ENCODE peak calls at places on chromosomes 4 and X, in four cellular contexts. M is thoracic aorta, D is adrenal gland, G is astrocyte. E is an unnamed sample.

GRCh38 chrX:110210417-110211139 is 107.3 kb downstream of the AMMECR1 start:
- DNase-seq in M (no peak), G (peak), D (no peak), E (no peak)

GRCh38 chr4:24282446-24282845 is 301.9 kb downstream of the DHX15 start:
- DNase-seq in G (no peak), M (no peak), D (no peak), E (no peak)

GRCh38 chr4:7879127-7879526 is 60.5 kb downstream of the AFAP1 start:
- DNase-seq in M (no peak), D (peak), G (no peak), E (no peak)

GRCh38 chr4:55475394-55476243 is 71.1 kb downstream of the CLOCK start:
- DNase-seq in D (no peak), G (peak), M (no peak), E (no peak)

GRCh38 chr4:39548425-39549067 is 21.3 kb upstream of the UGDH start:
- DNase-seq in M (no peak), D (no peak), G (peak), E (no peak)

GRCh38 chr4:118682928-118683327 is 2.3 kb upstream of the METTL14 start:
- DNase-seq in D (no peak), M (no peak), G (no peak), E (no peak)

GRCh38 chrX:9249452-9249851 is 215.4 kb upstream of the TBL1X start:
- DNase-seq in D (no peak), G (no peak), M (no peak), E (no peak)

GRCh38 chr4:17717301-17717700 is 64.1 kb downstream of the FAM184B start:
- DNase-seq in G (no peak), M (no peak), D (no peak), E (no peak)

GRCh38 chr4:55725057-55725456 is 89.0 kb upstream of the NMU start:
- DNase-seq in D (no peak), G (no peak), M (no peak), E (no peak)

GRCh38 chrX:49003696-49004095 is 1.6 kb upstream of the GRIPAP1 start:
- DNase-seq in D (no peak), M (no peak), G (no peak), E (no peak)

GRCh38 chr4:48780867-48781219 is 764 bp upstream of the FRYL start:
- DNase-seq in G (peak), D (peak), M (no peak), E (no peak)

GRCh38 chr4:19835429-19835828 is 416.3 kb upstream of the SLIT2 start:
- DNase-seq in M (no peak), D (no peak), G (no peak), E (no peak)

GRCh38 chr4:57053508-57053907 is 56.7 kb downstream of the IGFBP7 start:
- DNase-seq in G (peak), M (no peak), D (no peak), E (no peak)

GRCh38 chr4:152605641-152606304 is 69.9 kb upstream of the FBXW7 start:
- DNase-seq in D (peak), G (peak), M (no peak), E (no peak)

GRCh38 chr4:138494931-138495330 is 252.8 kb upstream of the SLC7A11 start:
- DNase-seq in D (no peak), M (no peak), G (no peak), E (no peak)

GRCh38 chrX:48920713-48921104 is 1.9 kb upstream of the PIM2 start:
- DNase-seq in G (no peak), D (no peak), M (no peak), E (no peak)

GRCh38 chrX:115625577-115626301 is 64.8 kb downstream of the PLS3 start:
- DNase-seq in M (no peak), G (peak), D (no peak), E (no peak)

GRCh38 chr4:13476152-13476551 is 8.0 kb downstream of the RAB28 start:
- DNase-seq in G (no peak), M (no peak), D (no peak), E (no peak)

GRCh38 chrX:149522914-149523313 is 17.8 kb upstream of the IDS start:
- DNase-seq in M (no peak), G (no peak), D (no peak), E (no peak)

GRCh38 chrX:68254738-68255645 is 178.3 kb downstream of the OPHN1 start:
- DNase-seq in D (no peak), M (no peak), G (no peak), E (no peak)

GRCh38 chr4:128354205-128354821 is 66.7 kb upstream of the PGRMC2 start:
- DNase-seq in G (peak), D (peak), M (no peak), E (no peak)

GRCh38 chr4:6248394-6248793 is 21.3 kb upstream of the WFS1 start:
- DNase-seq in M (no peak), G (no peak), D (no peak), E (no peak)

GRCh38 chr4:10866691-10867090 is 182.1 kb upstream of the CLNK start:
- DNase-seq in M (no peak), G (no peak), D (no peak), E (no peak)

GRCh38 chr4:187307131-187307530 is 583.5 kb upstream of the FAT1 start:
- DNase-seq in D (no peak), G (no peak), M (no peak), E (no peak)

GRCh38 chr4:165009493-165010227 is 22.1 kb upstream of the TRIM60 start:
- DNase-seq in M (no peak), D (no peak), G (no peak), E (no peak)

GRCh38 chr4:157992038-157992706 is 180.7 kb downstream of the GASK1B start:
- DNase-seq in G (peak), D (peak), M (no peak), E (no peak)

GRCh38 chr4:87502580-87503238 is 26.5 kb downstream of the SPARCL1 start:
- DNase-seq in G (no peak), M (no peak), D (no peak), E (no peak)

GRCh38 chrX:153968255-153968654 is 3.4 kb downstream of the HCFC1 start:
- DNase-seq in D (no peak), M (no peak), G (no peak), E (no peak)

GRCh38 chrX:153967536-153968214 is 3.9 kb downstream of the HCFC1 start:
- DNase-seq in D (no peak), M (no peak), G (no peak), E (no peak)

GRCh38 chrX:153969904-153970397 is 1.7 kb downstream of the HCFC1 start:
- DNase-seq in M (no peak), G (peak), D (peak), E (no peak)

GRCh38 chrX:153969125-153969903 is 2.3 kb downstream of the HCFC1 start:
- DNase-seq in D (no peak), M (no peak), G (no peak), E (no peak)

GRCh38 chrX:153968754-153969124 is 2.9 kb downstream of the HCFC1 start:
- DNase-seq in M (no peak), D (no peak), G (no peak), E (no peak)
- TF ChIP-seq CTCF in M (no peak), D (no peak), G (no peak), E (no peak)

GRCh38 chr4:144465546-144465945 is 180.4 kb upstream of the HHIP start:
- DNase-seq in G (no peak), D (no peak), M (no peak), E (no peak)
- TF ChIP-seq CTCF in G (no peak), D (no peak), M (no peak), E (no peak)

DNA sequence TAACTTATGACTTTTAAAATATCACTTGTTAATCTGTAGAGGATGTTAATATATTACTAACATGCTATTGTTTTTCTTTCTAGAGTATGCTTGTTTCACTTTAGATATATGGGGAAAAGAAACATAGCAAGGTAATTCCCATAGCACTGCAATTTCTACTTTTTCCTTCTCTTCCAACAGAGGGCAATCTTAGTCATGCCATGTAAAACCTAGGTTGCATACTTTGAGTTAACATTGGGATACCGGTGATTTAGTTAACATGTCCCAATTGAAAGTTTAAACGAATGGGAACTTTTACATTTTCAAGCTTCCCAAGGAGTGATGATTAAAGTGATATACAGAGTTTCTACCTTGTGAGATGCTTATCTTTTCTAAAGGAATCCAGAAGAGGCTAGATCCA is 89.4 kb upstream of the IL13RA1 start:
- DNase-seq in G (no peak), M (no peak), D (no peak), E (no peak)
- TF ChIP-seq CTCF in G (no peak), M (no peak), D (peak), E (no peak)

DNA sequence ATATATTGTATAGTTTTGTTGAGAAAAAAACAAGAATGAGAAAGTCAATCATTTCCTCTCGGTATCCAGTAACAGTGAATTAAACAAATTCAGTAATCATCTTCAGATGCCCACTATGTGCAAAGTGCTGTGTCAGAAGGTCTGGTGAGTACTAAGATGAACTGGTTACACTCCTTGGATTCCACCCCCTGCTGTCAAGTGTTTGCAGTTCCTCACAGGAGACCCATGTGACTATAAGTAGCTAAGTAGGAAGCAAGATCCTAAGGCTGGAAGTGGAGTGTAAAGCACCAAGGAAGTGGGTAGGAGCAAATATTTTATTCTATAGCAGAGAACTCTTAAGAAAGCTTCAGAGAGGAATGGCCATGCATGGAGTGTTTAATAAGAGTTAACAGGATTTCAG is 73.6 kb downstream of the SNX25 start:
- DNase-seq in D (no peak), M (no peak), G (no peak), E (no peak)
- TF ChIP-seq CTCF in D (no peak), M (no peak), G (no peak), E (no peak)

DNA sequence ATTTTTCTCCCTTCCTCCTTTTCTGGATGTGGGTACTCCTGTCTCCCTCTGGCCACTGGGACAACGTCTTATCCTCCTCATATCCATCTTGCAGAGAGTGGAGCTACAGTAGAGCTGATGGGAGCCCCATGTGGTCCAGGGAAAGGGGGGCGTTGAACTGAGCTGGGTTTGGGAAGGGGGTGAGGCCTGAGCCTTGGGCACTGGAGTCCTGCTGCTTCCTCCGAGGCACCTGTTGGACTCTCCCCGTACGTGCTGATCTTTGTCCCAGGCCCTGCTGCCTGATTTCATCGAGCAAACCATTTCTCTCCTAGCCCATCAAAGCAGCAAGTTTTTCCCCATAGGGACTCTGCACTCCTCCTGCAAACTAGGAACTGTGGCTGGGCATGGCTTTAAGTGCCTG is 94.3 kb downstream of the STOX2 start:
- DNase-seq in D (no peak), G (no peak), M (no peak), E (no peak)
- TF ChIP-seq CTCF in D (no peak), G (no peak), M (no peak), E (no peak)

DNA sequence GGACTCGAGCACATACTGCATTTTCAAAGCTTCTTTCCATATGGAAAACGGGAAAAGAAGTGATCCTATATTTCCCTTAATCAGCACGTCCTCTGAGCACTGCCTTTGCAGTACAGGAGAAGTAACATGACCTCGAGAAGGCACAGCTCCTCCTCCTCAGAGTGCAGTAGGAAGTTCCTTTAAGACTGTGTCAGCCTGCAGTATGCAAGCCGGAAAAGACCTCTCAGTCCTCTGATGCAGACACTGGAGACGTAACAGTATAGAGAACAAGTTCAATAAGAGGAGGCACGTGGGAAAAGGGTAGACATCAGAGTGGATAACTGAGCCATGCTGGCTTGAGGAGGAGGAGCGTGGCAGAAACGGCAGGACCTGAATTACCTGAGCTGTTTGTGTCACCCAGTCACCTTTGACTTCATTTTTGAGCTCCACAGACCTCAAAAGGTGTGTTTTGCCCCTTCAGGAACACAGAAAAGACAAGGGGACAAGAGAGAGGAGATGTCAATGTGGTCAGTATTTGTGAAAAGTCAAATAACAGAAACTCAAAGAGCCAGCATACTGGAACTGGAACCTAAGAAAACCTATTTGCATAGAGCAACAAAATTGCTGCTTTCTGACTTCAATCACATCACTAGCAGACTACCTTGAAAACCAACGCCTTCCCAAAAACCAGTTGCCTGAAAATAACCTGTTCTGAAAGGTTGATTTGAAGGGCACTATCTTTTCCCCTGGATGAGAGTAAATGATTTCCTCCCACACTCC is 20.8 kb downstream of the IRF2 start:
- DNase-seq in D (peak), M (no peak), G (peak), E (no peak)
- TF ChIP-seq CTCF in D (no peak), M (no peak), G (no peak), E (no peak)

GRCh38 chrX:83004012-83004411 is 504.1 kb upstream of the POU3F4 start:
- DNase-seq in G (no peak), M (no peak), D (no peak), E (no peak)

GRCh38 chrX:83008415-83008814 is 499.7 kb upstream of the POU3F4 start:
- DNase-seq in G (no peak), M (no peak), D (no peak), E (no peak)
- TF ChIP-seq CTCF in G (peak), M (no peak), D (peak), E (no peak)

DNA sequence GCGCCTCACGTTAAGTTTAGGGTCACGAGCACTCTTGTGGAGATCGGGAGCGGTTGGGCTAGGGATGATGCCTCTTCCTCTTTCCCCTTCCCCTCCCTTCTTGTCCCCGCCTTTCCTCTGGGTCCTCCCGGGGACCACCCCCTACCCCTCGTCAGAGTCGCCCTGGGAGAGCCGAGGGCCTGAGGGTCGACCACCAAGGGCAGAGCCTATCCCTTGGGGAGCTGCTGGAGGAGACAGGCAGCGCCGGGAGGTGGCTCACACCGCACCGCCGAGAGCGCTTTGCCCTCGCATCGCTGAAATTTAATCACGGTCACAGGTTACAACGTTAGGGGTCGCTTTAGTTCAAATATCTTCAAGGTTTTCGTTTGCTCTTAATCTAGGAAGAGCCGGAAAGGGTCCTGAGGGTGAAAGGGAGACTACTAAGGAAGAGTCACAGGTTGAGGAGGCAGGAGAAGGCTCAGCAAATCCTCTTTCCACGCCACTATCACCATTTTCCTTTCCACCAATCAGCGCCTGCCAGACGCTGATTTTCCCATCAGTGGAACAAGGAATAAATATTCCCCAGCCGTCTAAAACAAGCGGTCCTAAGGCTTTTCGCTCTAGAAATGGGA is 529 bp upstream of the SNCA start:
- DNase-seq in D (no peak), M (no peak), G (peak), E (no peak)
- TF ChIP-seq CTCF in D (no peak), M (no peak), G (no peak), E (no peak)

GRCh38 chr4:183444149-183444952 is at the start of gene CDKN2AIP:
- DNase-seq in D (peak), G (peak), M (peak), E (peak)
- TF ChIP-seq CTCF in D (peak), G (no peak), M (peak), E (no peak)

GRCh38 chr4:163587867-163588266 is 93.4 kb downstream of the TMA16 start:
- DNase-seq in G (no peak), M (no peak), D (no peak), E (no peak)
- TF ChIP-seq CTCF in G (peak), M (no peak), D (no peak), E (no peak)

E was measured in omental fat pad.